ENCODE peak calls at places on chromosomes 6 and 20, in seven cellular contexts. D is H9, K is neuronal stem cell, P is mesendoderm, T is IMR-90, O is H1, J is trophoblast cell. U is an unnamed sample.

GRCh38 chr20:19934792-19935491 is 82.2 kb upstream of the NAA20 start:
- DNase-seq in D (no peak), K (no peak), P (no peak), T (no peak), O (no peak), J (peak), U (peak)

GRCh38 chr20:95215-95614 is 7.7 kb downstream of the DEFB125 start:
- DNase-seq in D (no peak), K (no peak), P (peak), T (no peak), O (no peak), J (no peak), U (no peak)

GRCh38 chr20:23446505-23446904 is 6.2 kb downstream of the CST11 start:
- DNase-seq in D (peak), K (peak), P (peak), T (peak), O (no peak), J (peak), U (peak)

GRCh38 chr6:74734901-74735300 is 471.0 kb downstream of the COL12A1 start:
- DNase-seq in D (no peak), K (no peak), P (no peak), T (no peak), O (no peak), J (no peak), U (no peak)

GRCh38 chr6:42532038-42532669 is 31.7 kb upstream of the UBR2 start:
- DNase-seq in D (no peak), K (peak), P (peak), T (peak), O (no peak), J (peak), U (peak)

GRCh38 chr20:12925214-12925755 is 83.5 kb upstream of the SPTLC3 start:
- DNase-seq in D (peak), K (peak), P (peak), T (peak), O (no peak), J (peak), U (peak)

GRCh38 chr20:47113362-47114118 is 218.9 kb downstream of the EYA2 start:
- DNase-seq in D (no peak), K (no peak), P (no peak), T (peak), O (no peak), J (no peak), U (peak)

GRCh38 chr6:118309337-118310093 is 238.6 kb upstream of the PLN start:
- DNase-seq in D (no peak), K (no peak), P (no peak), T (no peak), O (no peak), J (no peak), U (no peak)

GRCh38 chr6:125198285-125199009 is 44.9 kb downstream of the TPD52L1 start:
- DNase-seq in D (no peak), K (no peak), P (no peak), T (no peak), O (no peak), J (no peak), U (no peak)

GRCh38 chr20:33733654-33734576 is 2.1 kb downstream of the ZNF341 start:
- DNase-seq in D (no peak), K (no peak), P (peak), T (peak), O (no peak), J (peak), U (peak)

GRCh38 chr20:45053441-45054351 is 47.2 kb downstream of the KCNS1 start:
- DNase-seq in D (no peak), K (no peak), P (peak), T (no peak), O (no peak), J (no peak), U (no peak)

GRCh38 chr6:43703512-43704429 is 16.2 kb upstream of the MRPS18A start:
- DNase-seq in D (no peak), K (no peak), P (no peak), T (no peak), O (no peak), J (no peak), U (no peak)

GRCh38 chr20:20085812-20086211 is 33.5 kb downstream of the CFAP61 start:
- DNase-seq in D (no peak), K (no peak), P (no peak), T (no peak), O (no peak), J (no peak), U (no peak)

GRCh38 chr6:153062516-153062915 is 60.0 kb upstream of the MTRF1L start:
- DNase-seq in D (no peak), K (no peak), P (no peak), T (no peak), O (no peak), J (no peak), U (no peak)

GRCh38 chr20:34573541-34573940 is 15.0 kb downstream of the MAP1LC3A start:
- DNase-seq in D (no peak), K (no peak), P (no peak), T (no peak), O (no peak), J (no peak), U (no peak)

GRCh38 chr6:140817176-140817575 is 1315.5 kb upstream of the GJE1 start:
- DNase-seq in D (no peak), K (no peak), P (peak), T (no peak), O (no peak), J (peak), U (no peak)

GRCh38 chr6:125931733-125932450 is 24.7 kb upstream of the HINT3 start:
- DNase-seq in D (no peak), K (no peak), P (no peak), T (peak), O (no peak), J (no peak), U (peak)

GRCh38 chr6:98747246-98747645 is 87.1 kb upstream of the POU3F2 start:
- DNase-seq in D (no peak), K (no peak), P (no peak), T (no peak), O (no peak), J (no peak), U (no peak)

GRCh38 chr20:52269926-52270325 is 78.3 kb upstream of the ZFP64 start:
- DNase-seq in D (no peak), K (no peak), P (no peak), T (no peak), O (no peak), J (no peak), U (no peak)

DNA sequence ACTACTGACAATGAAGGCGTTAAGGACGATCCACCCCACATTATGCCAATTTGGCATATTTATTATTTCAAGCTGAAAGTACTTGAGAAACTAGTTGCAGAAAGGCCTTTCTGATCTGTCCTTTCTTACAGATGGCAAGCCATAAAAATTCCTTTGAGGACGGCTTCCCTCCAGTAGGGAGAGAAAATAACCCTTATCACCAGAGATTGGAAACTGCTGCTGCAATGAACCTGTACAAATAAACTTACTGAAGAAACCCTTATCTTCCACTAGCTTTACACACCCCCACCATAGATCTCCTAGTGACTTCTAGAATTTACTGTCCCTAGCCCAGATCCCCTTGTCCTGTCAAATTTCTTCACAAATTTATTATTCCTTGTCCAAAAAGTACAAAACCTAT is 105.2 kb downstream of the MAP7 start:
- DNase-seq in D (no peak), K (no peak), P (no peak), T (no peak), O (no peak), J (no peak), U (no peak)
- H4K8ac ChIP-seq in D (no peak), K (no peak), P (no peak), T (no peak), O (no peak), J (no peak), U (no peak)

GRCh38 chr6:106281088-106281487 is 44.5 kb downstream of the ATG5 start:
- DNase-seq in D (no peak), K (no peak), P (no peak), T (peak), O (no peak), J (no peak), U (no peak)

GRCh38 chr6:106279179-106279578 is 46.4 kb downstream of the ATG5 start:
- DNase-seq in D (no peak), K (no peak), P (no peak), T (peak), O (no peak), J (no peak), U (peak)

GRCh38 chr6:106283476-106283875 is 42.1 kb downstream of the ATG5 start:
- DNase-seq in D (no peak), K (no peak), P (no peak), T (no peak), O (no peak), J (no peak), U (no peak)

GRCh38 chr6:106286746-106287145 is 38.8 kb downstream of the ATG5 start:
- DNase-seq in D (no peak), K (no peak), P (no peak), T (no peak), O (no peak), J (peak), U (no peak)

DNA sequence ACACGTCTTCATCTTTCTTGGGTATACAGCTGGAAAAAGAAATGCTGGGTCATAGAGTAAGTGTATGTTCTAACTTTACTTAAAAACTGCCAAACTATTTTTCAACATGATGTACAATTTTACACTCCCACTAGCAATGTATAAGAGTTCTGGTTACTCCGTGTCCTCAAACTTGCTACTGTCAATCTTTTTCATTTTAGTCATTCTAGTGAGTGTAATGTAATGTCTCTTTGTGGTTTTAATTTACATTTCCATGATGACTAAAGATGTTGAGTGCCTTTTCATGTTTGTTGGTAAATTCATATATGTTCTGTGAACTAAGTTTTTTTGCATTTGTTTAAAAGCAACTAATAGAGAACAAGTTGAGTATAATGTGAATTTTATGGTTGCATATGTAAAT is 43.9 kb downstream of the ATG5 start:
- DNase-seq in D (no peak), K (no peak), P (no peak), T (no peak), O (no peak), J (no peak), U (peak)
- H2BK120ac ChIP-seq in D (no peak), K (no peak), P (no peak), T (no peak), O (no peak), J (no peak), U (no peak)

GRCh38 chr6:158018851-158019361 is 37.2 kb downstream of the SYNJ2 start:
- DNase-seq in D (no peak), K (no peak), P (no peak), T (peak), O (no peak), J (peak), U (peak)

GRCh38 chr6:158018370-158018771 is 36.7 kb downstream of the SYNJ2 start:
- DNase-seq in D (no peak), K (no peak), P (no peak), T (peak), O (no peak), J (peak), U (peak)

GRCh38 chr6:158019416-158019815 is 37.8 kb downstream of the SYNJ2 start:
- DNase-seq in D (no peak), K (no peak), P (no peak), T (no peak), O (no peak), J (no peak), U (no peak)

GRCh38 chr6:158016571-158017383 is 35.1 kb downstream of the SYNJ2 start:
- DNase-seq in D (no peak), K (no peak), P (no peak), T (no peak), O (no peak), J (no peak), U (no peak)

DNA sequence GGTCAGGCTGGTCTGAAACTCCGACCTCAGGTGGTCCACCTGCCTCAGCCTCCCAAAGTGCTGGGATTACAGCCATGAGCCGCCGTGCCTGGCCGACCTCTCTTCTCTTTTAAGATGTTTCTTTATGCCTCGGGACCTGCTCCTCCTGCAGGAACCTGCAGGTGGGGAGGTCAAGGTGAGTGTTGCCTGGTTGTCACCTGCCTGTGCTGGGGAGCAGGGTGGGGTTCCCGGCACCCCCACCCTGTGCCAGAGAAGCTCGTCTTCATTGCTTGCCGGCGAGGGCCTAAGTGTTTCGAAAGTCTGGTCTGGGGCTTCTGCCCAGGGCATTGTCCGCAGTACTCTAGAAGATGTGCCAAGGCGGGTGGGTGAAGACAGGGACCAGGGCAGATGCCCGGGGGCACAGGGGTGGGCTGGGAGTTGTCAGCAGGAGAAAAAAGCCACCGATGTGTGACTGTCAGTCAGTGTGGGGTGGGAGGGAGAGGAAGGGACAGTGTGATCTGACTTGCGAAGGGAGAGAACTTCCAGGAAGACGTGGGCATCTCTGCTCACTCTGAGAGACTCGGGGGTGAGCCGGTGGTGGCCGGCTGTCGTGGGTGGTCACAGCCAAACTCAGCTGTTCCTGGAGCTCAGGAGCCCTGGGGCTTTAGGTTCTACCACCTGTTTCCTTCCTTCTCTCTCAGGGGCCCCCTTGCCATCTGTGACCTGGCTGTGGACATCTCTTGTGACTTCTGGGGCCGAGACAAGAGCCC is 36.1 kb downstream of the SYNJ2 start:
- DNase-seq in D (no peak), K (no peak), P (no peak), T (no peak), O (no peak), J (no peak), U (no peak)
- H4K8ac ChIP-seq in D (no peak), K (no peak), P (no peak), T (peak), O (peak), J (no peak), U (peak)

DNA sequence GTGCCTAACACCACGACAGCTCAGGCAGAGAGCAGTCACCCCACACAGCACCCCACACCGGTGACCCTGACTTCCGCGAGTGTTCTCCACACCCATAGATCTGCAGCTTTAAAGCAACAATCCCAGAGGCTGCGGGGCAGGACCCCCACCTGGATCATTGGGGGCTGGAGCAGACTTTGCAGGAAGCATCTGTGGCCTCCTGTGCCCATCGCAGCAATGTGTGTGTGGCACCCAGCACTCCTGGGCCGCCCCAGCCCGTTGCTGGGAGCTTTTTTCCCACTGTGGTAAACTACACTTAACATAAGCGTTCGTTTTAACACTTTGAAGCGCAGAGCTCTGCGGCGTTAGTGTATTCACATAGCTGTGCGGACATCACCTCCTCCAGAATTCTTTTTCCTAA is 382.3 kb downstream of the CDH4 start:
- DNase-seq in D (no peak), K (no peak), P (no peak), T (no peak), O (no peak), J (no peak), U (no peak)
- H2BK120ac ChIP-seq in D (no peak), K (no peak), P (no peak), T (no peak), O (no peak), J (no peak), U (no peak)

GRCh38 chr6:35342258-35343091 is at the start of gene PPARD:
- DNase-seq in D (peak), K (peak), P (peak), T (peak), O (peak), J (peak), U (peak)
- H4K8ac ChIP-seq in D (no peak), K (no peak), P (no peak), T (peak), O (peak), J (peak), U (peak)

GRCh38 chr6:133787859-133788505 is 100.9 kb upstream of the TCF21 start:
- DNase-seq in D (no peak), K (no peak), P (no peak), T (no peak), O (no peak), J (no peak), U (no peak)
- H2BK120ac ChIP-seq in D (no peak), K (no peak), P (no peak), T (no peak), O (no peak), J (no peak), U (no peak)

GRCh38 chr6:88920777-88921728 is 42.4 kb downstream of the RNGTT start:
- DNase-seq in D (no peak), K (no peak), P (peak), T (no peak), O (no peak), J (no peak), U (no peak)

GRCh38 chr6:88919032-88919431 is 44.4 kb downstream of the RNGTT start:
- DNase-seq in D (no peak), K (no peak), P (peak), T (no peak), O (no peak), J (peak), U (peak)

GRCh38 chr6:88921734-88922133 is 41.7 kb downstream of the RNGTT start:
- DNase-seq in D (no peak), K (no peak), P (no peak), T (no peak), O (no peak), J (no peak), U (no peak)

GRCh38 chr6:88920088-88920487 is 43.3 kb downstream of the RNGTT start:
- DNase-seq in D (no peak), K (no peak), P (no peak), T (no peak), O (no peak), J (no peak), U (no peak)

DNA sequence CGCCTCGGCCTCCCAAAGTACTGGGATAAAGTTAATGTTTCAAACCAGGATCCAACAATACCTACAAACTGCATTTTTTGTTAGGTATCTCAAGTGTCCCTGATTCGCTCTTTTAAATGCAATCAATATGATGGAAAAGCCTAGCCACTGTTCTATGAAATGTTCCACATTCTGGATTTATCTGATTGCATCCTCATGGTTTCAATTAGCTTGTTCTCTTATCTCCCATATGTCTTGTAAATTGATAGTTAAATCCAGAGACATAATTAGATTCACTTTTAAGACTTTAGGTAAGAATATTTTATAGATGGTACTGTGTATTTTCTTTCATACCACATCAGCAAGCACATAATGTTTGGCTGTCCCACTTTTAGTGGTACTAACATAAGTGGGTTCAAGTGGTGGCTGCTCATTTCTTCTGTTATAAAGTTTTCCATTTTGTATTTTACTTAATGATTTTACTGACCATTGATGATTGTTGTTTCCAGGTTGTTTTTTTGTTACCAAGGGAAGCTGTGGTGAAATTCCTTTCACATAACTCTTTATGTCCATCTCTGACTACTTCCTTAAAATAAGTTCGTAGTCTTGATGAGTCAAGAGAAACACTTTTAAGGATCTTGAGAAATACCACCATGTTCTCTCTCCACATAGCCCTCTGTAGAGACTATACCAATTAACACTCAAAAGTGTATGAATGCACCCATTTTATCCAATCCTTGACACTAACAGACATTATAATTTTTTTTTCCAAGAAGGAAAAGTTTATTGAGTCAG is 40.5 kb downstream of the RNGTT start:
- DNase-seq in D (no peak), K (no peak), P (no peak), T (peak), O (no peak), J (peak), U (peak)
- H4K8ac ChIP-seq in D (no peak), K (no peak), P (no peak), T (no peak), O (no peak), J (no peak), U (no peak)

DNA sequence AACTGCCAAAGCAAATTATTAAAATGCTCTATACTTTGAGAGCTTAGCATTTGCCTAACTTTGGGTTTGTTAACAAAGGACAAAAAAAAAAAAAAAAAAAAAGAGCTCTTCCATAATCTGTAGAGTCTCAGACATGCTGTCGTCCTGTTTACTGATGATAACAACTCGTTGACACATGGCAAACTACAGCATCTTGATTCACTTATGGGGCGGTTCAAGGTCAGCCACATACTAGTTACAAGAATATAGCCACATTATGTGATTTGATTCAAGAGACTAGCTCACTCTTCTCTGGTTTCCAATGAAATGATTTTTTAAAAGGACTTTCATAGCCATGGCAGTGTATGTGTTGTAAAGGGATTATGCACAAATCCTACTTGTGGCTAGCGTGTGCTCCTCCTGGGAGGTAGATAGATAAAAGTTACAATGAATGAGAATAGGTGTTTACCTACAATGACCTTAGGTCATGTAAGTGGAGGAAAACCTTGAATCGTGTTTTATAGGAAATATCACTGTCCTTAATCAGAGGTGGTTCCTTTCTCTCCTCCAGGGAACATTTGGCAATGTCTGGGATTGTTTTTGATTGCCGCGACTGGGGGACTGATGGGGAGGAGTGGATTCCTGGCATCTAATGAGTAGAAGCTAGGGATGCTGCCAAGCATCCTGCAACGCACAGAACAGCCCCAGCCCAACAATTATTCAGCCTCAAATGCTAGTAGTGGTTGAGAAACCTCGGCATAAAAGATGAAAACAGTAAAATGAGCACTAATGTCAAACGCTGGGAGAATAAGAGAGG is 969.2 kb upstream of the SLC35B3 start:
- DNase-seq in D (no peak), K (no peak), P (peak), T (no peak), O (no peak), J (no peak), U (no peak)
- H2BK120ac ChIP-seq in D (no peak), K (no peak), P (no peak), T (peak), O (no peak), J (no peak), U (no peak)

U was measured in mesenchymal stem cell.